ENCODE peak calls at places on chromosome 9, in four cellular contexts. T is pons, Z is NCI-H774, Q is T-helper 2 cell. Y is an unnamed sample.
A peak's percentile ranks its signal among the peaks of the same experiment; 100 is the strongest.

GRCh38 chr9:135971106-135971766 is 10.1 kb upstream of the UBAC1 start:
- DNase-seq in T (no peak), Z (no peak), Q (no peak), Y (no peak)

GRCh38 chr9:124894741-124895170 is 32.8 kb downstream of the ARPC5L start:
- DNase-seq in T (peak; percentile 77), Z (no peak), Q (no peak), Y (peak; percentile 18)

GRCh38 chr9:114779352-114779845 is 26.4 kb downstream of the TNFSF15 start:
- DNase-seq in T (no peak), Z (peak; percentile 87), Q (no peak), Y (no peak)

GRCh38 chr9:33227013-33227398 is 13.0 kb upstream of the SPINK4 start:
- DNase-seq in T (peak; percentile 34), Z (no peak), Q (no peak), Y (no peak)

GRCh38 chr9:126643945-126644527 is 30.3 kb downstream of the LMX1B start:
- DNase-seq in T (no peak), Z (no peak), Q (no peak), Y (no peak)

GRCh38 chr9:89048611-89049010 is 57.3 kb downstream of the S1PR3 start:
- DNase-seq in T (no peak), Z (no peak), Q (no peak), Y (no peak)

GRCh38 chr9:77838986-77839385 is 190.9 kb upstream of the GNA14 start:
- DNase-seq in T (no peak), Z (no peak), Q (no peak), Y (no peak)

GRCh38 chr9:105444130-105444529 is 3.7 kb upstream of the FSD1L start:
- DNase-seq in T (no peak), Z (no peak), Q (no peak), Y (no peak)

GRCh38 chr9:129270903-129271431 is 92.9 kb upstream of the IER5L start:
- DNase-seq in T (peak; percentile 21), Z (no peak), Q (no peak), Y (no peak)

GRCh38 chr9:107693620-107694326 is 204.2 kb upstream of the KLF4 start:
- DNase-seq in T (no peak), Z (no peak), Q (no peak), Y (no peak)